ENCODE peak calls at places on chromosome 9, in seven cellular contexts. S is ovary, C is PC-3, Q is aorta, G is MM.1S, X is astrocyte, N is right lobe of liver. A is an unnamed sample.
A peak's percentile ranks its signal among the peaks of the same experiment; 100 is the strongest.

GRCh38 chr9:126389958-126390357 is 63.3 kb downstream of the MVB12B start:
- DNase-seq in S (no peak), C (no peak), Q (no peak), G (no peak), X (no peak), N (no peak), A (peak; percentile 37)

GRCh38 chr9:133604214-133604613 is 5.0 kb downstream of the FAM163B start:
- DNase-seq in S (no peak), C (no peak), Q (peak; percentile 19), G (no peak), X (no peak), N (no peak), A (no peak)

GRCh38 chr9:109956811-109957440 is 176.9 kb downstream of the PALM2AKAP2 start:
- DNase-seq in S (no peak), C (no peak), Q (no peak), G (no peak), X (no peak), N (no peak), A (no peak)

GRCh38 chr9:77210116-77210515 is 32.8 kb downstream of the VPS13A start:
- DNase-seq in S (no peak), C (no peak), Q (no peak), G (no peak), X (peak; percentile 25), N (no peak), A (no peak)

GRCh38 chr9:115291841-115292240 is 173.9 kb upstream of the TNC start:
- DNase-seq in S (no peak), C (peak; percentile 6), Q (no peak), G (no peak), X (peak; percentile 87), N (no peak), A (peak; percentile 94)

GRCh38 chr9:347667-348292 is 133.1 kb downstream of the DOCK8 start:
- DNase-seq in S (no peak), C (peak; percentile 71), Q (no peak), G (no peak), X (peak; percentile 17), N (no peak), A (peak; percentile 61)

GRCh38 chr9:104858271-104858670 is 69.7 kb downstream of the ABCA1 start:
- DNase-seq in S (no peak), C (no peak), Q (no peak), G (no peak), X (peak; percentile 85), N (no peak), A (peak; percentile 83)

GRCh38 chr9:81719972-81720371 is 30.6 kb upstream of the TLE1 start:
- DNase-seq in S (no peak), C (no peak), Q (no peak), G (no peak), X (no peak), N (no peak), A (no peak)

GRCh38 chr9:108671156-108671555 is 184.6 kb downstream of the ACTL7B start:
- DNase-seq in S (no peak), C (peak; percentile 59), Q (no peak), G (no peak), X (no peak), N (no peak), A (peak; percentile 73)

GRCh38 chr9:1939926-1940368 is 75.2 kb upstream of the SMARCA2 start:
- DNase-seq in S (no peak), C (peak; percentile 32), Q (no peak), G (peak; percentile 78), X (no peak), N (no peak), A (peak; percentile 36)

GRCh38 chr9:125681086-125681622 is 25.9 kb downstream of the MAPKAP1 start:
- DNase-seq in S (no peak), C (no peak), Q (no peak), G (no peak), X (no peak), N (no peak), A (no peak)

GRCh38 chr9:112078432-112078831 is 96.7 kb downstream of the SUSD1 start:
- DNase-seq in S (no peak), C (peak; percentile 30), Q (no peak), G (peak; percentile 36), X (no peak), N (no peak), A (no peak)

GRCh38 chr9:7777776-7778175 is 21.8 kb downstream of the DMAC1 start:
- DNase-seq in S (no peak), C (peak; percentile 13), Q (no peak), G (no peak), X (no peak), N (no peak), A (peak; percentile 33)

GRCh38 chr9:121325387-121325786 is 44.7 kb downstream of the STOM start:
- DNase-seq in S (peak; percentile 18), C (no peak), Q (no peak), G (no peak), X (no peak), N (no peak), A (no peak)

GRCh38 chr9:83505282-83505681 is 32.9 kb downstream of the FRMD3 start:
- DNase-seq in S (no peak), C (no peak), Q (no peak), G (peak; percentile 89), X (no peak), N (no peak), A (no peak)

GRCh38 chr9:114098660-114099522 is at the start of gene KIF12:
- DNase-seq in S (no peak), C (peak; percentile 25), Q (no peak), G (no peak), X (no peak), N (peak; percentile 88), A (no peak)

GRCh38 chr9:71741841-71742648 is 26.3 kb downstream of the CEMIP2 start:
- DNase-seq in S (no peak), C (no peak), Q (no peak), G (no peak), X (peak; percentile 61), N (no peak), A (peak; percentile 66)

GRCh38 chr9:114180701-114181582 is 25.6 kb downstream of the COL27A1 start:
- DNase-seq in S (peak; percentile 58), C (no peak), Q (peak; percentile 67), G (no peak), X (peak; percentile 48), N (peak; percentile 32), A (no peak)

GRCh38 chr9:70491798-70492736 is 77.6 kb upstream of the KLF9 start:
- DNase-seq in S (no peak), C (peak; percentile 25), Q (no peak), G (no peak), X (no peak), N (no peak), A (no peak)

GRCh38 chr9:7097040-7097715 is 339.4 kb downstream of the KDM4C start:
- DNase-seq in S (no peak), C (peak; percentile 28), Q (no peak), G (no peak), X (no peak), N (no peak), A (peak; percentile 59)

DNA sequence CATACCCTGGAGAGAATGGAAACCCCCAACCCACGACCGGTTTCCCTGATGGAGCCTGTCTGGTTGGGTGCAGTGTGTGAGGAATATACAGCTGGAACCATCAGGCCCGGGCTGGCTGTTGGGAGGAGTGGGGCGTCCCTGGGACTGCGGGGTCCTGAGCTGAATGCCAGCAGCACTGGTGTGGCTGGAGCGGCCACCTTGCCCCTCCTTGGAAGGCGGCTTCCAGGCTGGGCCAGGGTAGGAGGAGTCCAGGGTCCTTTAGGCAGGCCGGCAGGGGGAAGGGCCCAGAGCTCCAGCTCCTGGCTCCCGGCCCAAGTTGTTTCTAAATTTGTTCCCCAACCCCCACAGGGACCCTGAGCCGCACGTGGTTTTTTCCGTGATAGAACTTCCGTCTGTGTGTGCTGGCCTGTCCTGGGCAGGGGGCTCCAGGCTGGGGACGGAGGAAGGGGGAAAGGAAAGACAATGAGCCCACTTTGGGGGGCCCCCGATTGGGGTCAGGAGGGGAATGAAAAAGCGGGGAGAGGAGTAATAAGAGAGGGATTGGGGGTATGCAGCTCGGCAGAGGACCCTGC is 683 bp upstream of the TOR4A start:
- DNase-seq in S (peak; percentile 90), C (peak; percentile 41), Q (peak; percentile 91), G (no peak), X (peak; percentile 12), N (peak; percentile 76), A (no peak)
- H3K4me3 ChIP-seq in S (peak overlapping the region; percentile 47), C (peak overlapping the region; percentile 67), Q (no peak overlapping the region), G (no peak overlapping the region), X (peak overlapping the region; percentile 73), N (peak overlapping the region; percentile 49), A (peak overlapping the region; percentile 82)

GRCh38 chr9:135090081-135090480 is 2.6 kb downstream of the OLFM1 start:
- DNase-seq in S (no peak), C (no peak), Q (no peak), G (no peak), X (no peak), N (no peak), A (no peak)
- H3K27me3 ChIP-seq in S (no peaks in the 10 kb centered on the region), C (peaks cover 3% of the 10 kb centered on the region), Q (no peaks in the 10 kb centered on the region), G (peaks cover 75% of the 10 kb centered on the region), X (peaks cover 21% of the 10 kb centered on the region), N (peaks cover 22% of the 10 kb centered on the region), A (peaks cover 8% of the 10 kb centered on the region)

DNA sequence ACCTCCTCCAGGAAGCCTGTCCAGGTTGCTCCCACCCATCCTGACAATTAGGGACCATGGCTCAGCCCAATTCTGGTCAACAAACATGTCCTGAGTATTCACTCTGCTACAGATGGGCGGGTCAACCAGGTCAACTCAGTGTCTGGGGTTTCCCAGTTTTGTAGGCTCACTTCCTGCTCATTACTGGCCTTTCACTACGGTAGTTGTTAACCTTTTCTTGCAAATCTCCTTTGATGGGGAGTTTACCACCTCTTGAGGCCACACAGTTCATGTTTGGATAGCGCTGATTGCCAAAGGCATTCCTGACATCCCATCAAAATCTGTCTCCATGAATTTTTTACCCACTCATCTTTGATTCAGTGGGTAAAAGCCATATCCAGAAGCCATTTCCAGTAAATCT is 13.8 kb downstream of the TMEM8B start:
- DNase-seq in S (no peak), C (no peak), Q (no peak), G (peak; percentile 81), X (no peak), N (no peak), A (no peak)
- H3K4me3 ChIP-seq in S (no peak overlapping the region), C (no peak overlapping the region), Q (no peak overlapping the region), G (no peak overlapping the region), X (no peak overlapping the region), N (no peak overlapping the region), A (no peak overlapping the region)

DNA sequence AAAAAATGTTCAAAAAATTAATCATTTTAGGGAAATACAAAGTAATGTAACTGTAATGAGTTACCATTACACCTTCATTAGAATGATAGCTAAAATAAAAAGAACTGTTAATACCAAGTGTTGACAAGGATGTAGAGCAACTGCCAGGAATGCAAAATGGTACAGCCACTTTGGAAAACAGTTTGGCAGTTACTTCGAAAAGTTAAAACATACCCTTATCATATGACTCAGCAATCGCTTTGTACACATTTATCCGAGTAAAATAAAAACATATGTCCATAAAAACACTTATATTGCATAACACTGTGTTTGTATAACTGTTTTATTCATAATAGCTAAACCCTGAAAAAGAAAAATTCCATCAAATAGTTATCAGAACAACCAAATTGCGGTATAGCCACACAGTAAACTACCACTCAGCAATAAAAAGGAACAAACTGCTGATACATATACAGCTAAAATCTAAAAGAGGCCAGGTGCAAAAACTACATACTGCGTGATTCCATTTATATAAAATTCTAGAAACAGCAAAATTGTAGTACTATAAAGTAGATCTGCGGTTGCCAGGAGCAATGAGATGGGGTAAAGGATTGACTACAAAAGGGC is 61.7 kb downstream of the RFX3 start:
- DNase-seq in S (no peak), C (peak; percentile 6), Q (no peak), G (no peak), X (no peak), N (no peak), A (no peak)
- H3K27me3 ChIP-seq in S (no peaks in the 10 kb centered on the region), C (no peaks in the 10 kb centered on the region), Q (no peaks in the 10 kb centered on the region), G (no peaks in the 10 kb centered on the region), X (no peaks in the 10 kb centered on the region), N (no peaks in the 10 kb centered on the region), A (no peaks in the 10 kb centered on the region)